ENCODE peak calls at places on chromosomes 5 and 9, in nine cellular contexts. O, C, D, R, Z, L, B, U and W are unnamed samples.

GRCh38 chr5:57453728-57454127 is 28.9 kb downstream of the ACTBL2 start:
- DNase-seq in D (no peak), C (no peak), R (no peak), O (no peak), Z (no peak), L (no peak), U (no peak), B (no peak), W (no peak)

GRCh38 chr9:94298949-94299599 is 29.4 kb downstream of the NUTM2F start:
- DNase-seq in L (no peak), D (no peak), U (no peak), B (no peak), R (no peak), C (no peak), O (no peak), Z (peak), W (no peak)

GRCh38 chr5:61525573-61526142 is 193.6 kb downstream of the ZSWIM6 start:
- DNase-seq in B (no peak), Z (no peak), D (peak), L (peak), O (no peak), U (peak), R (no peak), C (no peak), W (no peak)

GRCh38 chr9:78297672-78297961 is 692 bp downstream of the PSAT1 start:
- DNase-seq in U (peak), C (no peak), Z (peak), D (no peak), O (no peak), R (no peak), B (no peak), L (no peak), W (no peak)

GRCh38 chr9:86511614-86512360 is 157.6 kb upstream of the TUT7 start:
- DNase-seq in O (no peak), Z (no peak), D (no peak), L (no peak), U (no peak), B (no peak), R (no peak), C (no peak), W (no peak)

GRCh38 chr9:129558551-129559505 is 62.1 kb downstream of the C9orf50 start:
- DNase-seq in Z (no peak), U (no peak), B (no peak), O (no peak), R (no peak), D (no peak), L (peak), C (no peak), W (no peak)

GRCh38 chr9:137742698-137743097 is 123.9 kb downstream of the EHMT1 start:
- DNase-seq in Z (peak), C (no peak), B (no peak), R (no peak), D (no peak), O (no peak), L (no peak), U (no peak), W (no peak)

GRCh38 chr5:34695275-34696032 is 39.3 kb downstream of the RAI14 start:
- DNase-seq in R (no peak), O (no peak), Z (no peak), B (no peak), U (no peak), L (no peak), D (no peak), C (no peak), W (no peak)

GRCh38 chr5:43570487-43571158 is 13.7 kb upstream of the PAIP1 start:
- DNase-seq in O (no peak), R (no peak), Z (no peak), C (no peak), L (no peak), D (no peak), U (no peak), B (no peak), W (no peak)

GRCh38 chr5:2017540-2018389 is 135.0 kb upstream of the IRX4 start:
- DNase-seq in C (no peak), B (no peak), Z (no peak), R (no peak), D (no peak), O (no peak), L (peak), U (no peak), W (no peak)

GRCh38 chr9:135039916-135040645 is 47.4 kb upstream of the OLFM1 start:
- DNase-seq in B (peak), O (no peak), R (no peak), U (no peak), Z (no peak), D (no peak), C (no peak), L (no peak), W (no peak)

GRCh38 chr9:133122935-133123611 is 2.0 kb upstream of the RALGDS start:
- DNase-seq in C (no peak), R (peak), D (no peak), Z (peak), B (no peak), L (no peak), U (no peak), O (no peak), W (no peak)

GRCh38 chr9:111038336-111039202 is at the start of gene LPAR1:
- DNase-seq in B (peak), U (peak), R (peak), C (no peak), Z (peak), L (peak), O (no peak), D (peak), W (peak)

GRCh38 chr5:77693913-77694312 is 55.4 kb upstream of the OTP start:
- DNase-seq in L (no peak), B (no peak), D (no peak), U (no peak), C (no peak), R (no peak), Z (no peak), O (no peak), W (no peak)

GRCh38 chr5:156681276-156681675 is 168.8 kb upstream of the PPP1R2B start:
- DNase-seq in B (no peak), O (no peak), D (no peak), C (no peak), L (no peak), R (peak), Z (no peak), U (no peak), W (no peak)